ENCODE peak calls at places on chromosomes 12 and 14, in eight cellular contexts. One of them, this sample, is unnamed. For H3K4me1, the result is how much of the 10 kb centered on the place peaks cover.

GRCh38 chr14:51073751-51074150 is 21.2 kb downstream of the TRIM9 start:
- DNase-seq in kidney: no peak
- DNase-seq in psoas muscle: no peak
- DNase-seq in DND-41: no peak
- DNase-seq in hepatocyte: no peak
- DNase-seq in astrocyte: no peak
- DNase-seq in BE2C: no peak
- DNase-seq in IMR-90: no peak
- DNase-seq in this sample: no peak

GRCh38 chr12:120887253-120888043 is 16.7 kb downstream of the SPPL3 start:
- DNase-seq in kidney: no peak
- DNase-seq in psoas muscle: no peak
- DNase-seq in DND-41: no peak
- DNase-seq in hepatocyte: no peak
- DNase-seq in astrocyte: no peak
- DNase-seq in BE2C: no peak
- DNase-seq in IMR-90: no peak
- DNase-seq in this sample: no peak

GRCh38 chr12:54053625-54054441 is at the start of gene HOXC4:
- DNase-seq in kidney: no peak
- DNase-seq in psoas muscle: no peak
- DNase-seq in DND-41: no peak
- DNase-seq in hepatocyte: no peak
- DNase-seq in astrocyte: peak
- DNase-seq in BE2C: peak
- DNase-seq in IMR-90: peak
- DNase-seq in this sample: no peak

GRCh38 chr14:73428354-73428824 is 30.0 kb downstream of the NUMB start:
- DNase-seq in kidney: no peak
- DNase-seq in psoas muscle: no peak
- DNase-seq in DND-41: no peak
- DNase-seq in hepatocyte: peak
- DNase-seq in astrocyte: no peak
- DNase-seq in BE2C: no peak
- DNase-seq in IMR-90: peak
- DNase-seq in this sample: no peak

GRCh38 chr14:104638190-104638589 is 33.6 kb upstream of the TMEM179 start:
- DNase-seq in kidney: no peak
- DNase-seq in psoas muscle: no peak
- DNase-seq in DND-41: no peak
- DNase-seq in hepatocyte: no peak
- DNase-seq in astrocyte: no peak
- DNase-seq in BE2C: no peak
- DNase-seq in IMR-90: no peak
- DNase-seq in this sample: no peak

GRCh38 chr12:128940974-128941373 is 87.7 kb downstream of the GLT1D1 start:
- DNase-seq in kidney: no peak
- DNase-seq in psoas muscle: no peak
- DNase-seq in DND-41: no peak
- DNase-seq in hepatocyte: no peak
- DNase-seq in astrocyte: no peak
- DNase-seq in BE2C: no peak
- DNase-seq in IMR-90: no peak
- DNase-seq in this sample: no peak

GRCh38 chr14:85535916-85536834 is 6.2 kb downstream of the FLRT2 start:
- DNase-seq in kidney: no peak
- DNase-seq in psoas muscle: no peak
- DNase-seq in DND-41: no peak
- DNase-seq in hepatocyte: peak
- DNase-seq in astrocyte: peak
- DNase-seq in BE2C: no peak
- DNase-seq in IMR-90: peak
- DNase-seq in this sample: peak

GRCh38 chr12:70398862-70399261 is 32.8 kb downstream of the KCNMB4 start:
- DNase-seq in kidney: no peak
- DNase-seq in psoas muscle: no peak
- DNase-seq in DND-41: no peak
- DNase-seq in hepatocyte: no peak
- DNase-seq in astrocyte: no peak
- DNase-seq in BE2C: no peak
- DNase-seq in IMR-90: no peak
- DNase-seq in this sample: no peak

GRCh38 chr14:58288106-58288792 is 10.1 kb upstream of the ARID4A start:
- DNase-seq in kidney: no peak
- DNase-seq in psoas muscle: no peak
- DNase-seq in DND-41: no peak
- DNase-seq in hepatocyte: no peak
- DNase-seq in astrocyte: no peak
- DNase-seq in BE2C: no peak
- DNase-seq in IMR-90: no peak
- DNase-seq in this sample: no peak

GRCh38 chr12:47841506-47841905 is 21.8 kb upstream of the HDAC7 start:
- DNase-seq in kidney: no peak
- DNase-seq in psoas muscle: no peak
- DNase-seq in DND-41: no peak
- DNase-seq in hepatocyte: no peak
- DNase-seq in astrocyte: no peak
- DNase-seq in BE2C: no peak
- DNase-seq in IMR-90: peak
- DNase-seq in this sample: no peak

DNA sequence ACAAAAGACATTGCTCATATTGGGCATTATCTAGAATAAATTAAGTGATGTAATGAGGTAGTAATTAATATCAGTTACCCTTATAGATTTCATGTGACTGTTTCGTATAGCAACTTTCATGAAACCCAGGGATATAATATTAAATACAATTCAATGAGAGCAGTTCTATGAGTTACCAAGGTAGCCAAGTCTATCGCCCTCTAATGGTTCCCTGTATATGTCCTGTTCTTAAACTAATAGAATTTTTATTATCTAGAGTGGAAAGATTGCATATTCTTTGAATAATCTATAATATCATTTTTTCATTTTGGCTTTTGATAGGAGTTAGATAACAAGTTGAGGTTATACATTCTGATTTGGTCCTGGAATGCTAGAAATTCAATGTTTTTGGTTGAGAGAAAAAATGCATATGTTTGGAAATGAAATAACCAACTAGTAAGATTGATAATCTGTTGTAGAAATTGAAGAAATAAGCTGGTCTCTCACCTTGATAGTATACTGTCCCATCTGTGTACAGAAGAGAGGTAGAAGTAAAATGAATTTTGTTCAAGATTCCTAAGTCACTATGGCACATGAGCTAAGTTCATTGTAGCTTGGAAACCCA is 59.7 kb downstream of the SCFD1 start:
- DNase-seq in kidney: no peak
- DNase-seq in psoas muscle: no peak
- DNase-seq in DND-41: no peak
- DNase-seq in hepatocyte: peak
- DNase-seq in astrocyte: no peak
- DNase-seq in BE2C: no peak
- DNase-seq in IMR-90: peak
- DNase-seq in this sample: peak
- TF ChIP-seq CTCF in kidney: no peak
- TF ChIP-seq CTCF in psoas muscle: no peak
- TF ChIP-seq CTCF in DND-41: peak
- TF ChIP-seq CTCF in hepatocyte: peak
- TF ChIP-seq CTCF in astrocyte: peak
- TF ChIP-seq CTCF in BE2C: peak
- TF ChIP-seq CTCF in IMR-90: peak
- TF ChIP-seq CTCF in this sample: peak

DNA sequence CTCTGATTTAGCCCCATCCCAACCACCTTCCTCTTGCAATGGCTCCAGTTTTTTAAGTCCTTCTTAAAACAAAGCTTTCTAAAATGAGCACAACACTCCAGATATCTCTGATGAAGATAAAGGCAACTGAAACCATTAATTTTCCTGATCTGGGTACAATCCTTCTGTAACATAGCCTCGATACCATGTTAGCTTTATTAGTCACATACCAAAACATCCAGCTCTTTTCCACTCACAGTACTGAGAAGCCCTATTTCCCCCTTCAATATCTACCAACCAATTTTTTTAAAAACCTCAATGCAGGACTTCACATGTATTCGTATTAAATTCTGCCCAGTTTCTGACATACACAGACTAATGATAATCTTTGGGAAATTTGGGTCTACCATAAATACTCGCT is 105.9 kb downstream of the MED13L start:
- DNase-seq in kidney: no peak
- DNase-seq in psoas muscle: no peak
- DNase-seq in DND-41: no peak
- DNase-seq in hepatocyte: no peak
- DNase-seq in astrocyte: peak
- DNase-seq in BE2C: no peak
- DNase-seq in IMR-90: peak
- DNase-seq in this sample: no peak
- H3K4me1 ChIP-seq in kidney: under half
- H3K4me1 ChIP-seq in psoas muscle: half or more
- H3K4me1 ChIP-seq in DND-41: under half
- H3K4me1 ChIP-seq in hepatocyte: under half
- H3K4me1 ChIP-seq in astrocyte: under half
- H3K4me1 ChIP-seq in BE2C: under half
- H3K4me1 ChIP-seq in IMR-90: under half
- H3K4me1 ChIP-seq in this sample: under half

GRCh38 chr12:104793280-104793679 is 164.8 kb downstream of the SLC41A2 start:
- DNase-seq in kidney: no peak
- DNase-seq in psoas muscle: no peak
- DNase-seq in DND-41: no peak
- DNase-seq in hepatocyte: no peak
- DNase-seq in astrocyte: peak
- DNase-seq in BE2C: peak
- DNase-seq in IMR-90: peak
- DNase-seq in this sample: no peak
- TF ChIP-seq CTCF in kidney: no peak
- TF ChIP-seq CTCF in psoas muscle: no peak
- TF ChIP-seq CTCF in DND-41: no peak
- TF ChIP-seq CTCF in hepatocyte: no peak
- TF ChIP-seq CTCF in astrocyte: no peak
- TF ChIP-seq CTCF in BE2C: no peak
- TF ChIP-seq CTCF in IMR-90: no peak
- TF ChIP-seq CTCF in this sample: no peak

GRCh38 chr12:11753151-11753501 is 103.7 kb downstream of the ETV6 start:
- DNase-seq in kidney: no peak
- DNase-seq in psoas muscle: no peak
- DNase-seq in DND-41: no peak
- DNase-seq in hepatocyte: no peak
- DNase-seq in astrocyte: no peak
- DNase-seq in BE2C: no peak
- DNase-seq in IMR-90: no peak
- DNase-seq in this sample: no peak
- H3K4me1 ChIP-seq in kidney: under half
- H3K4me1 ChIP-seq in psoas muscle: under half
- H3K4me1 ChIP-seq in DND-41: under half
- H3K4me1 ChIP-seq in hepatocyte: under half
- H3K4me1 ChIP-seq in astrocyte: under half
- H3K4me1 ChIP-seq in BE2C: under half
- H3K4me1 ChIP-seq in IMR-90: under half
- H3K4me1 ChIP-seq in this sample: under half

GRCh38 chr12:14810953-14811483 is 3.0 kb downstream of the SMCO3 start:
- DNase-seq in kidney: no peak
- DNase-seq in psoas muscle: no peak
- DNase-seq in DND-41: peak
- DNase-seq in hepatocyte: peak
- DNase-seq in astrocyte: no peak
- DNase-seq in BE2C: peak
- DNase-seq in IMR-90: peak
- DNase-seq in this sample: no peak
- TF ChIP-seq CTCF in kidney: peak
- TF ChIP-seq CTCF in psoas muscle: peak
- TF ChIP-seq CTCF in DND-41: peak
- TF ChIP-seq CTCF in hepatocyte: peak
- TF ChIP-seq CTCF in astrocyte: peak
- TF ChIP-seq CTCF in BE2C: peak
- TF ChIP-seq CTCF in IMR-90: peak
- TF ChIP-seq CTCF in this sample: peak

DNA sequence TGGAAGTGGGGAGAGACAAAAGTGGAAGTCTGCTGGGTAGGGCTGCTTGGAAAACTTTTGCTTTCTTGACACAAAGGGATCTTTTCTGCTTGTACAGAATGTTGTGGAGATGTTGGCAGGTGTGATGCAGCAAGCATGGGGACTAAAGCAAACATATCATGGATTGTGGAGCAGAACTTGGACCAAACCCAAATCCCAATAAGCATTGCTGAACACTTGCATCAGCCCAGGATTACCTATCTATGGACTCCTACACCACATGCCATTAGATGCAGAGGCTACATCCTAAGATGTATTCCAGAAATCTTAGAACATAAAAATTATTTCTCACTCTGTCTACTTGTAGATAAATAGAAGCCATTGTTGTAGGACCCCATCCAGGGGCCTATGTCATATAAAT is 44.7 kb upstream of the RERG start:
- DNase-seq in kidney: no peak
- DNase-seq in psoas muscle: no peak
- DNase-seq in DND-41: no peak
- DNase-seq in hepatocyte: no peak
- DNase-seq in astrocyte: no peak
- DNase-seq in BE2C: no peak
- DNase-seq in IMR-90: no peak
- DNase-seq in this sample: no peak
- H3K4me1 ChIP-seq in kidney: under half
- H3K4me1 ChIP-seq in psoas muscle: under half
- H3K4me1 ChIP-seq in DND-41: under half
- H3K4me1 ChIP-seq in hepatocyte: under half
- H3K4me1 ChIP-seq in astrocyte: under half
- H3K4me1 ChIP-seq in BE2C: under half
- H3K4me1 ChIP-seq in IMR-90: under half
- H3K4me1 ChIP-seq in this sample: under half